ENCODE peak calls at places on chromosomes 16 and 17, in six cellular contexts. R is RWPE2; E is AG04450; B is upper lobe of right lung; A is CD8-positive, alpha-beta T cell; H is CD4-positive, alpha-beta T cell. N is an unnamed sample.

GRCh38 chr17:40552806-40553693 is 12.2 kb downstream of the CCR7 start:
- DNase-seq in R (peak), E (no peak), B (peak), A (peak), H (no peak), N (no peak)

GRCh38 chr17:32495347-32496253 is 8.8 kb downstream of the CDK5R1 start:
- DNase-seq in R (no peak), E (no peak), B (peak), A (no peak), H (no peak), N (no peak)

GRCh38 chr17:9576521-9577401 is at the start of gene CFAP52:
- DNase-seq in R (peak), E (peak), B (peak), A (peak), H (peak), N (peak)

GRCh38 chr16:70683146-70683944 is 2.5 kb downstream of the MTSS2 start:
- DNase-seq in R (no peak), E (no peak), B (no peak), A (no peak), H (no peak), N (no peak)

GRCh38 chr17:1787301-1787902 is 25.5 kb downstream of the SERPINF1 start:
- DNase-seq in R (peak), E (peak), B (no peak), A (no peak), H (no peak), N (no peak)

GRCh38 chr16:68403177-68403576 is 45.1 kb downstream of the SMPD3 start:
- DNase-seq in R (no peak), E (no peak), B (no peak), A (no peak), H (no peak), N (no peak)

GRCh38 chr17:77146882-77147281 is 6.1 kb downstream of the SEC14L1 start:
- DNase-seq in R (no peak), E (no peak), B (peak), A (no peak), H (no peak), N (no peak)

GRCh38 chr17:76199466-76199865 is 40.8 kb downstream of the RNF157 start:
- DNase-seq in R (no peak), E (no peak), B (no peak), A (no peak), H (peak), N (no peak)

GRCh38 chr16:50570808-50571598 is 22.8 kb downstream of the NKD1 start:
- DNase-seq in R (no peak), E (no peak), B (peak), A (no peak), H (no peak), N (no peak)

GRCh38 chr17:74951680-74952421 is 16.2 kb downstream of the OTOP3 start:
- DNase-seq in R (no peak), E (no peak), B (no peak), A (no peak), H (no peak), N (no peak)

DNA sequence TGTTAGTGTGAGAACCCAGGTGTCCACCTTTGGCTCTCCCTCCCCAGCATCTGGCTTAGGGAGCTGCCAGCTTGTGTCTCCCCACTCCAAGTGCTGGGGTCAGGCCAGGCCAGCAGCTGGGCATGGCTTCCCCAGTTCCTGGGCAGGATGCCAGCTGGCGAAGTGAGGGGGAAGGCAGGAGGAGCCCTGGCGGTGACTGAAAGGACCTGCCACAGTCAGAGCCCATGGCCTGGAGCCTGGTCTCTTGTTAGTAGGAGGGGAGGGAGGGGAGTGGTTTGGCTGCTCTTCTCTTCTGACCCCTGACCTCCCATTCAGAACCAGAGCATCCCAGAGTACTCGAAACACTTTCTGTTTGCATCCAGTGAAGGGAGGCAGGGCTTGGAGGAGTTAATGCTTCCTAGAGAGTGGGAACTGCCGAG is 586 bp downstream of the CHD3 start:
- DNase-seq in R (peak), E (peak), B (peak), A (peak), H (peak), N (no peak)
- TF ChIP-seq CTCF in R (peak), E (peak), B (peak), A (no peak), H (peak), N (no peak)

DNA sequence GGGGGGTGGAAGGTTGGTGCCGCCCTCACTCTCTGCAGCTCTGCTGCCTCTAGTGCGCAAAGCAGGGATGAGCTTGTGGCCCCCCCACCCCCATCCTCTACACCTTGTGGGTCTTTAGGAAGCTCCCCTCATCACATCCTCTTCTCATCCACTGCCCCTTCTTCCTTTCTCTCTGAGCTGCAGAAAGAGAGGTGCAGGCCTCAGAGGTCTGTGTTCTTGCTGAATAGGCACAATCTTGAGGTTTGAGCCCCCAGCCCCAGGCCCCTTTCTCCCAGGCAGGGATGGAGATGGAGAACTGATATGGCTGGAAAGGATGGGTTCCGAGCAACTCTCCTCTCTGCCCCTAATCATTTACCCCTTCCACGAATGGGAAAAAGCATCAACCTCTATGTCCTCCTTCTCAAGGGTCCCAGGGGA is 2.6 kb downstream of the CACNA1G start:
- DNase-seq in R (no peak), E (no peak), B (no peak), A (no peak), H (no peak), N (no peak)
- TF ChIP-seq CTCF in R (no peak), E (no peak), B (no peak), A (no peak), H (no peak), N (no peak)

DNA sequence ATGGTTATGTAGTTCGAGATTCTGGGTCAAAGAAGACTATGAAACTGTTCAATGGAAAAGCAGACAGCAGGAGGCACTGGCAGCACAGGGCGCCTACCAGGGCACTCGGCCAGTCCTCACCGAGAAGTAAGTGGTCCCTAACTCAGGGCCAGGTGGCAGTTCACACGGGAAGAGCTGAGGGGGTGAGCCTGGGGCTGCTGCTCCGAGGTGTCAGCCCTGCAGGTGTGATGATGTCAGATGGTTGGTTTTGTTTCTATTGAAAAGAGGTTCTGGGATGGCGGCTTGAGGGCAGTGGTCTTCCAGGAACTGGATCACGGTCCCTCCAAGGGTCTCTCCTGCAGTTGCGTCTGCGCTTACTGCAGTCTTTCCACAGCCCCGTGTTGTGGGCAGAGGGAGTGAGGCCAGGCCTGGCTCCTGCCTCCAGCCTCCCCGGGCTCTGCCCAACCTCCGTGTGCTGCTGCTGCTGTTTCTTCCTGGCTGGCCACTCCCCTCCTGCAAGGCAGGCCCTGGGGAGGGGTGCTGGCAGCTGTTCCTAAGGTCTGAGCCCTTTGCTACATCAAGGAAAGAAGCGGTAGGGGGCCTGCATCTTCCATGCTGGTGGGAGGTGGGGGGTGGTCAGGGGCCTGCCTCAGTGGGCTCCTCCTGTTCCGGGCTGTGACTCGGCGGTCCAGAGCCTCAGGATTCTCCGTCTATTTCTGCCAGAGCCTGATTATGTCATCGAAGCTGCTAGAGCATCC is 22.6 kb downstream of the RNF213 start:
- DNase-seq in R (no peak), E (no peak), B (no peak), A (no peak), H (no peak), N (no peak)
- TF ChIP-seq CTCF in R (no peak), E (no peak), B (no peak), A (no peak), H (no peak), N (no peak)

GRCh38 chr16:12896562-12896961 is 4.8 kb upstream of the SHISA9 start:
- DNase-seq in R (no peak), E (no peak), B (no peak), A (no peak), H (no peak), N (no peak)
- TF ChIP-seq CTCF in R (peak), E (no peak), B (peak), A (no peak), H (no peak), N (peak)

DNA sequence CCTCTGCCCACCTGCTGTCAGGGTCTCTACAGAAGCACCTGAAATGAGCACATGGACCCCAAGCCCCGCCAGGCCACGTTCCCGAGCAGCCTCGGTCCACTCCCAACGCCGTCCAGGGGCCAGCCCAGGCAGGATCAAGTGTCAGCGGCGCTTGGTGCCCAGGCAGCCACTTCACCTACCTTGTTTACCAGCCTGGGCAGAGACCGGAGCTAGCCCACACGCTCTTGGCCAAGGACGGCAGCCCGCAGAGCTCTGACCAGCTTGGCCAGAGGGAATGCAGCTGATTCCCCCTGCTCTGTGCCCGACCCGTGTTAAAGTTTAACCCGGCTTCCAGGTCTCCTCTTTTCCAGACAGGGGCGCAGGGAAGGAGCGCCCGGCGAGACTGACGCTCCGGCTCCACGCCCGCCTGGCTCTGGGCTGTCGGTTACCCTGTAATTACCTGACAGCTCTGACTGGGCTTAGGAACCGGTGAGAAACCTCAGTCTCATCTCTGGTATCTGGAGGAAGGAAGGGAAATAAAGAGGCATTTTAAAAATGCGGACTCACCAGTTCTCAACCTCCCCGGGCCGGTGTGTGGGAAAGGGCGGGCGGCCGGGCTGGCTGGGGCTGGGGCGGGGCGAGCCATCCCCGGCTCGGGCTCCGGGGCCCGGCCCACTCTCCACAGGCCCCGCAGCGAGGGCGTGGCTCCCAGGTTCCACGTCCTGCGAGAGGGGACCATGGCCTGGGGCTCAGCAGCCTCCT is 4.6 kb downstream of the KIFC3 start:
- DNase-seq in R (peak), E (no peak), B (peak), A (no peak), H (no peak), N (no peak)
- TF ChIP-seq CTCF in R (no peak), E (no peak), B (no peak), A (no peak), H (no peak), N (no peak)

GRCh38 chr17:64081802-64082799 is 47.8 kb downstream of the ERN1 start:
- DNase-seq in R (no peak), E (peak), B (no peak), A (no peak), H (peak), N (no peak)
- TF ChIP-seq CTCF in R (no peak), E (peak), B (peak), A (no peak), H (peak), N (no peak)

N was measured in GM10248.